ENCODE peak calls at places on chromosomes 4 and X, in six cellular contexts. V is thyroid gland, T is mammary epithelial cell, D is AG04450, F is Panc1, S is bronchial epithelial cell. N is an unnamed sample.

GRCh38 chrX:102154900-102155805 is 624 bp downstream of the BEX5 start:
- DNase-seq in V (peak; percentile 19), T (no peak), D (no peak), F (no peak), S (peak; percentile 10), N (no peak)

GRCh38 chrX:130878350-130879341 is 24.4 kb downstream of the ENOX2 start:
- DNase-seq in F (no peak), D (peak; percentile 52), S (peak; percentile 85), V (peak; percentile 81), T (peak; percentile 85), N (peak; percentile 20)

GRCh38 chrX:21989415-21989814 is 42.7 kb upstream of the PHEX start:
- DNase-seq in D (no peak), F (no peak), V (no peak), S (no peak), T (no peak), N (no peak)

GRCh38 chrX:78321809-78322208 is 5.6 kb downstream of the CYSLTR1 start:
- DNase-seq in S (peak; percentile 33), T (no peak), F (no peak), V (no peak), D (no peak), N (no peak)

GRCh38 chrX:105260291-105261043 is 40.0 kb upstream of the TEX13A start:
- DNase-seq in S (no peak), F (no peak), V (no peak), D (no peak), T (no peak), N (no peak)

GRCh38 chr4:41751325-41752061 is 3.0 kb upstream of the PHOX2B start:
- DNase-seq in D (no peak), V (no peak), T (no peak), F (no peak), S (no peak), N (no peak)

GRCh38 chrX:20913760-20914159 is 460.5 kb upstream of the CNKSR2 start:
- DNase-seq in D (no peak), V (no peak), S (peak; percentile 3), T (no peak), F (no peak), N (no peak)

GRCh38 chr4:155071962-155072361 is 136.5 kb upstream of the NPY2R start:
- DNase-seq in V (no peak), S (no peak), T (no peak), F (no peak), D (no peak), N (no peak)

GRCh38 chr4:1746919-1747602 is 25.7 kb downstream of the TACC3 start:
- DNase-seq in S (no peak), F (no peak), V (no peak), D (no peak), T (no peak), N (no peak)

GRCh38 chr4:174252412-174252811 is 31.1 kb downstream of the FBXO8 start:
- DNase-seq in T (peak; percentile 21), S (peak; percentile 10), D (no peak), V (no peak), F (no peak), N (no peak)

GRCh38 chr4:96593422-96593821 is 753.5 kb downstream of the PDHA2 start:
- DNase-seq in D (no peak), T (no peak), S (no peak), V (no peak), F (no peak), N (no peak)

GRCh38 chr4:4673070-4673469 is 131.2 kb upstream of the STX18 start:
- DNase-seq in D (no peak), F (no peak), V (no peak), S (peak; percentile 11), T (no peak), N (no peak)

GRCh38 chrX:112734250-112734649 is 54.5 kb upstream of the LHFPL1 start:
- DNase-seq in D (no peak), V (peak; percentile 43), F (no peak), S (no peak), T (no peak), N (no peak)

GRCh38 chr4:139692300-139693012 is 26.8 kb downstream of the MGST2 start:
- DNase-seq in F (no peak), V (no peak), T (no peak), D (no peak), S (no peak), N (no peak)

GRCh38 chrX:36963069-36963808 is 44.9 kb upstream of the FAM47C start:
- DNase-seq in T (no peak), D (no peak), S (no peak), F (no peak), V (no peak), N (peak; percentile 62)

GRCh38 chrX:128106630-128107029 is 54.4 kb upstream of the ACTRT1 start:
- DNase-seq in D (no peak), T (no peak), V (no peak), F (peak; percentile 17), S (peak; percentile 31), N (no peak)

GRCh38 chrX:40201486-40201885 is 103.7 kb upstream of the BCOR start:
- DNase-seq in V (no peak), T (no peak), S (no peak), F (no peak), D (no peak), N (no peak)

GRCh38 chrX:143781103-143781502 is 60.6 kb upstream of the SPANXN2 start:
- DNase-seq in F (no peak), T (peak; percentile 42), S (peak; percentile 27), V (no peak), D (no peak), N (no peak)

GRCh38 chr4:80678413-80678812 is 342.9 kb downstream of the CFAP299 start:
- DNase-seq in V (no peak), T (no peak), D (no peak), S (peak; percentile 58), F (no peak), N (no peak)

GRCh38 chr4:48081196-48081595 is 52.9 kb downstream of the TXK start:
- DNase-seq in S (no peak), F (no peak), D (no peak), T (no peak), V (no peak), N (no peak)

GRCh38 chr4:21830272-21830671 is 118.3 kb downstream of the KCNIP4 start:
- DNase-seq in F (no peak), T (no peak), S (no peak), V (no peak), D (no peak), N (no peak)

GRCh38 chr4:40842725-40843401 is 93.1 kb downstream of the NSUN7 start:
- DNase-seq in F (no peak), S (no peak), D (no peak), V (peak; percentile 30), T (no peak), N (no peak)

GRCh38 chr4:52865305-52865704 is 3.2 kb downstream of the RASL11B start:
- DNase-seq in F (no peak), D (no peak), V (no peak), T (no peak), S (no peak), N (no peak)
- H3K4me3 ChIP-seq in F (no peak overlapping the region), D (no peak overlapping the region), V (no peak overlapping the region), T (no peak overlapping the region), S (no peak overlapping the region), N (no peak overlapping the region)

DNA sequence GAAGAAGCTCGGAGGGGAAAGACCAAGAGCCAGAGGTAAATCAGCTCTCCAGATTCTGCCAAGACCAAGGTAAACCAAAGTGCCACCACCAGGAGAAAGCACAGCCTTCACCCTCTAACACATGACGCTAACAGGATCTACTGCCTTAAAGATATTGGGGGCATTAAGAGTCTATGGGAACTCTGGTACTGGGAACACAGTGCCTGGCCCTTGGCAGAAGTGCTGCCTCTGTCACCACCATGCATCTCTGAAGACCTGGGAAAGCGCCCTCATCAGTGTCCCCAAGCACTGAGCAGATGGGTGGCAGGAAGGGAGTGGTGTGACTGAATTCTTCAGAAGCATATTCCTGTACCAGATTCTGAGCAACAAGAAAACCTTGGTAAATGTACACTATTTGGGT is 1.3 kb downstream of the QDPR start:
- DNase-seq in S (no peak), D (no peak), T (no peak), V (no peak), F (no peak), N (no peak)
- TF ChIP-seq CTCF in S (no peak), D (no peak), T (no peak), V (no peak), F (no peak), N (no peak)

GRCh38 chr4:169270810-169271691 is at the start of gene SH3RF1:
- DNase-seq in S (peak; percentile 50), F (no peak), D (peak; percentile 58), V (peak; percentile 93), T (peak; percentile 90), N (peak; percentile 90)

GRCh38 chr4:169270156-169270809 is 473 bp downstream of the SH3RF1 start:
- DNase-seq in V (peak; percentile 72), D (no peak), T (peak; percentile 71), S (no peak), F (no peak), N (peak; percentile 74)

GRCh38 chr4:169274033-169274432 is 3.3 kb upstream of the SH3RF1 start:
- DNase-seq in S (no peak), T (no peak), D (no peak), V (no peak), F (no peak), N (no peak)

GRCh38 chr4:169271692-169272007 is 894 bp upstream of the SH3RF1 start:
- DNase-seq in D (no peak), T (no peak), V (peak; percentile 30), S (no peak), F (no peak), N (peak; percentile 22)

DNA sequence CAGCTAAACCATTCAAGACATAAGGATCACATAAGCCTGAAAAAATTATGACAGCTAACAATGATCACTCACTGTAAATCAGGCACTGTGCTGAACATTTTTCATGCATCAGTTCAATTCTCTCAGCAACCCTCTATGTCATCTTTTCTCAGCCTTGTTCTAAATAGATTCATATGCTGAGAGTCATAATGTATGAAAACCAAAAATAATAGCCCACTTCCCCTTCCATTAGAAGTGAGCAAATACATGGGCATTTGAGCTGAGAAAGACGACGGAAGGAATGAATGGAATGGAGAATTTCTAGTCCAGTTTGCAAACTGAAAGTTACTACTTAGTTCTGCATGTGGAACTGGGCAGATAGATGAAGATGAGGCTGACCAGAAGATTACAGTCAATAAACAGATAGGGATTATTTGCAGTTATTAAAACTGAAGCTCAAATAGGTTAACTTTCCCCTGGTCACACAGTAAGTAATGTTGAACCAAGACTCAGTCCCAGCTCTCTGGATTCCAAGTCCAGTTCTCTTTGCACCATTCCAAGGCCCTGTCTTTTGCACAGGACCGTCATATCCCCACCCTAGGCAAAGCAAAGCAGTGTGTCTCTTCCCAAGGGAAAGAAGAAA is 1.6 kb upstream of the SH3RF1 start:
- DNase-seq in F (no peak), D (peak; percentile 49), S (peak; percentile 58), V (no peak), T (peak; percentile 40), N (no peak)
- H3K4me3 ChIP-seq in F (no peak overlapping the region), D (peak overlapping the region; percentile 17), S (no peak overlapping the region), V (no peak overlapping the region), T (no peak overlapping the region), N (no peak overlapping the region)

GRCh38 chrX:113743069-113743468 is 840.8 kb upstream of the HTR2C start:
- DNase-seq in F (no peak), S (no peak), T (no peak), D (no peak), V (no peak), N (no peak)

GRCh38 chrX:113747274-113747973 is 836.5 kb upstream of the HTR2C start:
- DNase-seq in T (no peak), D (no peak), V (no peak), F (no peak), S (no peak), N (no peak)

DNA sequence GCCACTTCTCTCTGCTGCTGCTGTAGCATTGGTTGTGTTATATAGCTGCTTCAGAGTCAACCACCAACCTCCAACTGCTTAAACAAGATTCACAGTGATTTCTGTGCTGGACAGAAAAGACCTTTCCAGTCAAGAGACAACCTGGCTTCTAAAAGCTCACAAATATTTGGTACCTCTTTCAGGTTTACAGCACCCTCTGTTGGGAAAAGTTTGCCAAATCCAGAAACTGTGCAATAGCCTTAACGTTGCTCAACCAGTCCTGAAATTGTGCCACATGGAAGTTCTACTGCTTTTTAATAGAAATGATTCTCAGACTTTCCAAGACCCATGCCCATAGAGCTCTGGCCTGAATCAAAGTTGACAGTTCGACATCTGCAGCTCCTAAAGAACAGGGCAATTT is 842.1 kb upstream of the HTR2C start:
- DNase-seq in S (peak; percentile 1), D (no peak), T (peak; percentile 8), V (no peak), F (peak; percentile 13), N (no peak)
- TF ChIP-seq CTCF in S (no peak), D (no peak), T (peak; percentile 18), V (no peak), F (peak; percentile 43), N (peak; percentile 16)